ENCODE peak calls at places on chromosomes 16 and 17, in five cellular contexts. One of them, this sample, is unnamed.

GRCh38 chr17:5418858-5419355 is 555 bp downstream of the NUP88 start:
- DNase-seq in aorta: no peak
- DNase-seq in CD8-positive, alpha-beta T cell: peak; percentile 33
- DNase-seq in AG04449: no peak
- DNase-seq in WTC11: no peak
- DNase-seq in this sample: no peak

GRCh38 chr17:10618202-10618635 is 38.9 kb downstream of the MYH3 start:
- DNase-seq in CD8-positive, alpha-beta T cell: peak; percentile 30
- DNase-seq in WTC11: peak; percentile 80
- DNase-seq in aorta: peak; percentile 69
- DNase-seq in AG04449: no peak
- DNase-seq in this sample: no peak

GRCh38 chr17:4751925-4752324 is 12.2 kb upstream of the CXCL16 start:
- DNase-seq in aorta: no peak
- DNase-seq in WTC11: no peak
- DNase-seq in CD8-positive, alpha-beta T cell: no peak
- DNase-seq in AG04449: no peak
- DNase-seq in this sample: no peak

GRCh38 chr17:38844261-38844757 is 9.2 kb downstream of the RPL23 start:
- DNase-seq in CD8-positive, alpha-beta T cell: no peak
- DNase-seq in WTC11: no peak
- DNase-seq in AG04449: no peak
- DNase-seq in aorta: no peak
- DNase-seq in this sample: no peak

GRCh38 chr17:60468371-60468770 is 46.1 kb downstream of the CHCT1 start:
- DNase-seq in aorta: no peak
- DNase-seq in CD8-positive, alpha-beta T cell: no peak
- DNase-seq in AG04449: no peak
- DNase-seq in WTC11: no peak
- DNase-seq in this sample: no peak

GRCh38 chr17:66739553-66739952 is 95.4 kb upstream of the CACNG5 start:
- DNase-seq in aorta: no peak
- DNase-seq in CD8-positive, alpha-beta T cell: no peak
- DNase-seq in WTC11: no peak
- DNase-seq in AG04449: no peak
- DNase-seq in this sample: no peak

GRCh38 chr16:51888021-51888420 is 658.9 kb downstream of the TOX3 start:
- DNase-seq in WTC11: no peak
- DNase-seq in CD8-positive, alpha-beta T cell: no peak
- DNase-seq in aorta: no peak
- DNase-seq in AG04449: no peak
- DNase-seq in this sample: no peak

GRCh38 chr17:81480140-81480917 is 32.3 kb downstream of the ACTG1 start:
- DNase-seq in CD8-positive, alpha-beta T cell: no peak
- DNase-seq in aorta: peak; percentile 70
- DNase-seq in WTC11: no peak
- DNase-seq in AG04449: peak; percentile 23
- DNase-seq in this sample: no peak

GRCh38 chr16:83661656-83662055 is 146.1 kb upstream of the HSBP1 start:
- DNase-seq in CD8-positive, alpha-beta T cell: no peak
- DNase-seq in aorta: no peak
- DNase-seq in AG04449: no peak
- DNase-seq in WTC11: no peak
- DNase-seq in this sample: no peak

GRCh38 chr17:77186141-77186604 is 45.4 kb downstream of the SEC14L1 start:
- DNase-seq in aorta: no peak
- DNase-seq in AG04449: no peak
- DNase-seq in WTC11: no peak
- DNase-seq in CD8-positive, alpha-beta T cell: no peak
- DNase-seq in this sample: no peak

GRCh38 chr17:75487351-75488070 is 27.8 kb downstream of the CASKIN2 start:
- DNase-seq in CD8-positive, alpha-beta T cell: peak; percentile 52
- DNase-seq in WTC11: no peak
- DNase-seq in aorta: peak; percentile 80
- DNase-seq in AG04449: no peak
- DNase-seq in this sample: peak; percentile 70

GRCh38 chr17:41654134-41654907 is 29.9 kb upstream of the KRT17 start:
- DNase-seq in AG04449: no peak
- DNase-seq in CD8-positive, alpha-beta T cell: no peak
- DNase-seq in WTC11: no peak
- DNase-seq in aorta: no peak
- DNase-seq in this sample: no peak

GRCh38 chr17:76696763-76697701 is 13.7 kb downstream of the MXRA7 start:
- DNase-seq in aorta: peak; percentile 43
- DNase-seq in WTC11: no peak
- DNase-seq in AG04449: no peak
- DNase-seq in CD8-positive, alpha-beta T cell: no peak
- DNase-seq in this sample: no peak

GRCh38 chr16:12874135-12874534 is 27.3 kb upstream of the SHISA9 start:
- DNase-seq in CD8-positive, alpha-beta T cell: no peak
- DNase-seq in aorta: no peak
- DNase-seq in AG04449: peak; percentile 29
- DNase-seq in WTC11: no peak
- DNase-seq in this sample: no peak

GRCh38 chr17:43832168-43832975 is 574 bp downstream of the MPP3 start:
- DNase-seq in CD8-positive, alpha-beta T cell: no peak
- DNase-seq in AG04449: peak; percentile 3
- DNase-seq in WTC11: peak; percentile 40
- DNase-seq in aorta: peak; percentile 66
- DNase-seq in this sample: no peak

GRCh38 chr16:69386596-69386995 is 789 bp upstream of the TERF2 start:
- DNase-seq in WTC11: no peak
- DNase-seq in aorta: no peak
- DNase-seq in CD8-positive, alpha-beta T cell: no peak
- DNase-seq in AG04449: no peak
- DNase-seq in this sample: no peak

GRCh38 chr16:260326-260725 is 15.4 kb downstream of the RGS11 start:
- DNase-seq in AG04449: no peak
- DNase-seq in aorta: no peak
- DNase-seq in CD8-positive, alpha-beta T cell: no peak
- DNase-seq in WTC11: no peak
- DNase-seq in this sample: no peak

GRCh38 chr17:58006563-58006923 is 503 bp downstream of the SRSF1 start:
- DNase-seq in aorta: peak; percentile 85
- DNase-seq in CD8-positive, alpha-beta T cell: peak; percentile 42
- DNase-seq in AG04449: no peak
- DNase-seq in WTC11: peak; percentile 33
- DNase-seq in this sample: peak; percentile 80

GRCh38 chr16:89115216-89115949 is 21.7 kb downstream of the ACSF3 start:
- DNase-seq in CD8-positive, alpha-beta T cell: peak; percentile 81
- DNase-seq in AG04449: no peak
- DNase-seq in WTC11: no peak
- DNase-seq in aorta: peak; percentile 93
- DNase-seq in this sample: no peak

GRCh38 chr16:80518436-80518835 is 22.4 kb upstream of the DYNLRB2 start:
- DNase-seq in aorta: no peak
- DNase-seq in WTC11: no peak
- DNase-seq in AG04449: no peak
- DNase-seq in CD8-positive, alpha-beta T cell: peak; percentile 1
- DNase-seq in this sample: no peak

GRCh38 chr17:17740627-17741237 is 59.5 kb downstream of the RAI1 start:
- DNase-seq in AG04449: no peak
- DNase-seq in CD8-positive, alpha-beta T cell: no peak
- DNase-seq in WTC11: peak; percentile 43
- DNase-seq in aorta: no peak
- DNase-seq in this sample: no peak

GRCh38 chr17:75069783-75070182 is 18.0 kb upstream of the SLC16A5 start:
- DNase-seq in AG04449: no peak
- DNase-seq in WTC11: no peak
- DNase-seq in aorta: no peak
- DNase-seq in CD8-positive, alpha-beta T cell: no peak
- DNase-seq in this sample: no peak

GRCh38 chr17:45092932-45093430 is 31.9 kb downstream of the NMT1 start:
- DNase-seq in aorta: peak; percentile 92
- DNase-seq in WTC11: no peak
- DNase-seq in AG04449: peak; percentile 96
- DNase-seq in CD8-positive, alpha-beta T cell: no peak
- DNase-seq in this sample: peak; percentile 96

GRCh38 chr16:24975428-24975889 is 39.7 kb downstream of the ARHGAP17 start:
- DNase-seq in AG04449: no peak
- DNase-seq in CD8-positive, alpha-beta T cell: no peak
- DNase-seq in aorta: no peak
- DNase-seq in WTC11: no peak
- DNase-seq in this sample: no peak

GRCh38 chr17:50177983-50178834 is 12.4 kb downstream of the SGCA start:
- DNase-seq in aorta: peak; percentile 95
- DNase-seq in CD8-positive, alpha-beta T cell: no peak
- DNase-seq in WTC11: peak; percentile 68
- DNase-seq in AG04449: no peak
- DNase-seq in this sample: peak; percentile 96

GRCh38 chr16:3364774-3365427 is 9.2 kb downstream of the OR2C1 start:
- DNase-seq in WTC11: peak; percentile 29
- DNase-seq in CD8-positive, alpha-beta T cell: peak; percentile 67
- DNase-seq in aorta: peak; percentile 91
- DNase-seq in AG04449: peak; percentile 62
- DNase-seq in this sample: peak; percentile 79

GRCh38 chr17:65489413-65490170 is 71.9 kb downstream of the AXIN2 start:
- DNase-seq in CD8-positive, alpha-beta T cell: no peak
- DNase-seq in aorta: no peak
- DNase-seq in WTC11: no peak
- DNase-seq in AG04449: no peak
- DNase-seq in this sample: no peak

GRCh38 chr16:24775455-24775854 is 46.0 kb downstream of the TNRC6A start:
- DNase-seq in WTC11: no peak
- DNase-seq in CD8-positive, alpha-beta T cell: no peak
- DNase-seq in AG04449: no peak
- DNase-seq in aorta: no peak
- DNase-seq in this sample: no peak

GRCh38 chr16:57185446-57185944 is 344 bp downstream of the PSME3IP1 start:
- DNase-seq in CD8-positive, alpha-beta T cell: no peak
- DNase-seq in WTC11: no peak
- DNase-seq in aorta: peak; percentile 68
- DNase-seq in AG04449: no peak
- DNase-seq in this sample: peak; percentile 82

GRCh38 chr17:56863974-56864373 is 30.0 kb downstream of the DGKE start:
- DNase-seq in WTC11: no peak
- DNase-seq in CD8-positive, alpha-beta T cell: no peak
- DNase-seq in AG04449: no peak
- DNase-seq in aorta: no peak
- DNase-seq in this sample: no peak

GRCh38 chr17:50649042-50649908 is 14.6 kb downstream of the ABCC3 start:
- DNase-seq in AG04449: no peak
- DNase-seq in aorta: no peak
- DNase-seq in CD8-positive, alpha-beta T cell: no peak
- DNase-seq in WTC11: no peak
- DNase-seq in this sample: no peak

GRCh38 chr16:49484454-49484853 is 110.8 kb downstream of the C16orf78 start:
- DNase-seq in CD8-positive, alpha-beta T cell: no peak
- DNase-seq in AG04449: no peak
- DNase-seq in aorta: peak; percentile 70
- DNase-seq in WTC11: peak; percentile 83
- DNase-seq in this sample: no peak

GRCh38 chr17:32551186-32551955 is 64.6 kb downstream of the CDK5R1 start:
- DNase-seq in aorta: no peak
- DNase-seq in WTC11: no peak
- DNase-seq in CD8-positive, alpha-beta T cell: no peak
- DNase-seq in AG04449: peak; percentile 5
- DNase-seq in this sample: no peak

GRCh38 chr17:66417300-66417719 is 114.9 kb downstream of the PRKCA start:
- DNase-seq in AG04449: no peak
- DNase-seq in CD8-positive, alpha-beta T cell: no peak
- DNase-seq in aorta: no peak
- DNase-seq in WTC11: no peak
- DNase-seq in this sample: no peak

GRCh38 chr17:46154151-46154816 is 38.9 kb downstream of the KANSL1 start:
- DNase-seq in WTC11: no peak
- DNase-seq in aorta: no peak
- DNase-seq in CD8-positive, alpha-beta T cell: no peak
- DNase-seq in AG04449: no peak
- DNase-seq in this sample: no peak